ENCODE peak calls at places on chromosomes 3 and 15, in four cellular contexts. One of them, this sample, is unnamed.

GRCh38 chr15:76393614-76394013 is 57.0 kb downstream of the ISL2 start:
- DNase-seq in GM23338: no peak
- DNase-seq in heart right ventricle: no peak
- DNase-seq in psoas muscle: no peak
- DNase-seq in this sample: no peak

GRCh38 chr15:55789066-55789660 is 46.2 kb upstream of the PRTG start:
- DNase-seq in GM23338: peak
- DNase-seq in heart right ventricle: peak
- DNase-seq in psoas muscle: no peak
- DNase-seq in this sample: peak

GRCh38 chr3:169992156-169992555 is 25.5 kb downstream of the SEC62 start:
- DNase-seq in GM23338: no peak
- DNase-seq in heart right ventricle: no peak
- DNase-seq in psoas muscle: no peak
- DNase-seq in this sample: no peak

GRCh38 chr15:95653361-95653805 is 677.1 kb upstream of the NR2F2 start:
- DNase-seq in GM23338: no peak
- DNase-seq in heart right ventricle: no peak
- DNase-seq in psoas muscle: no peak
- DNase-seq in this sample: no peak

GRCh38 chr15:20657084-20657483 is 115.5 kb upstream of the GOLGA6L6 start:
- DNase-seq in GM23338: no peak
- DNase-seq in heart right ventricle: no peak
- DNase-seq in psoas muscle: no peak
- DNase-seq in this sample: no peak

GRCh38 chr3:14331273-14331672 is 71.1 kb upstream of the SLC6A6 start:
- DNase-seq in GM23338: no peak
- DNase-seq in heart right ventricle: no peak
- DNase-seq in psoas muscle: no peak
- DNase-seq in this sample: no peak

GRCh38 chr3:139772539-139773500 is 95.0 kb upstream of the NMNAT3 start:
- DNase-seq in GM23338: no peak
- DNase-seq in heart right ventricle: no peak
- DNase-seq in psoas muscle: no peak
- DNase-seq in this sample: peak

GRCh38 chr3:153273767-153274443 is 111.9 kb downstream of the RAP2B start:
- DNase-seq in GM23338: no peak
- DNase-seq in heart right ventricle: no peak
- DNase-seq in psoas muscle: no peak
- DNase-seq in this sample: no peak

GRCh38 chr3:20074226-20075063 is 34.2 kb downstream of the KAT2B start:
- DNase-seq in GM23338: no peak
- DNase-seq in heart right ventricle: no peak
- DNase-seq in psoas muscle: no peak
- DNase-seq in this sample: no peak

GRCh38 chr3:69669070-69669469 is 70.2 kb upstream of the MITF start:
- DNase-seq in GM23338: no peak
- DNase-seq in heart right ventricle: no peak
- DNase-seq in psoas muscle: no peak
- DNase-seq in this sample: no peak

GRCh38 chr15:79643393-79643792 is 211.3 kb downstream of the MINAR1 start:
- DNase-seq in GM23338: no peak
- DNase-seq in heart right ventricle: no peak
- DNase-seq in psoas muscle: no peak
- DNase-seq in this sample: no peak

GRCh38 chr15:61796056-61796455 is 264.2 kb downstream of the VPS13C start:
- DNase-seq in GM23338: no peak
- DNase-seq in heart right ventricle: no peak
- DNase-seq in psoas muscle: no peak
- DNase-seq in this sample: no peak

GRCh38 chr3:141275973-141276372 is 44.3 kb downstream of the PXYLP1 start:
- DNase-seq in GM23338: no peak
- DNase-seq in heart right ventricle: no peak
- DNase-seq in psoas muscle: no peak
- DNase-seq in this sample: no peak

GRCh38 chr3:197007296-197007940 is 22.2 kb downstream of the MELTF start:
- DNase-seq in GM23338: no peak
- DNase-seq in heart right ventricle: no peak
- DNase-seq in psoas muscle: no peak
- DNase-seq in this sample: no peak

GRCh38 chr3:31895471-31895870 is 85.6 kb downstream of the OSBPL10 start:
- DNase-seq in GM23338: no peak
- DNase-seq in heart right ventricle: no peak
- DNase-seq in psoas muscle: no peak
- DNase-seq in this sample: no peak

GRCh38 chr3:21912656-21913055 is 161.6 kb upstream of the ZNF385D start:
- DNase-seq in GM23338: no peak
- DNase-seq in heart right ventricle: no peak
- DNase-seq in psoas muscle: no peak
- DNase-seq in this sample: no peak

GRCh38 chr15:84844964-84845363 is 27.8 kb downstream of the ALPK3 start:
- DNase-seq in GM23338: no peak
- DNase-seq in heart right ventricle: no peak
- DNase-seq in psoas muscle: no peak
- DNase-seq in this sample: no peak

GRCh38 chr3:99627062-99627826 is 11.2 kb upstream of the COL8A1 start:
- DNase-seq in GM23338: no peak
- DNase-seq in heart right ventricle: no peak
- DNase-seq in psoas muscle: no peak
- DNase-seq in this sample: no peak

GRCh38 chr3:157572559-157573270 is 69.5 kb upstream of the VEPH1 start:
- DNase-seq in GM23338: peak
- DNase-seq in heart right ventricle: peak
- DNase-seq in psoas muscle: no peak
- DNase-seq in this sample: peak

GRCh38 chr3:50167782-50168317 is 12.7 kb downstream of the SEMA3F start:
- DNase-seq in GM23338: no peak
- DNase-seq in heart right ventricle: no peak
- DNase-seq in psoas muscle: no peak
- DNase-seq in this sample: no peak

GRCh38 chr15:101368868-101369642 is 74.0 kb upstream of the SNRPA1 start:
- DNase-seq in GM23338: no peak
- DNase-seq in heart right ventricle: peak
- DNase-seq in psoas muscle: no peak
- DNase-seq in this sample: no peak

DNA sequence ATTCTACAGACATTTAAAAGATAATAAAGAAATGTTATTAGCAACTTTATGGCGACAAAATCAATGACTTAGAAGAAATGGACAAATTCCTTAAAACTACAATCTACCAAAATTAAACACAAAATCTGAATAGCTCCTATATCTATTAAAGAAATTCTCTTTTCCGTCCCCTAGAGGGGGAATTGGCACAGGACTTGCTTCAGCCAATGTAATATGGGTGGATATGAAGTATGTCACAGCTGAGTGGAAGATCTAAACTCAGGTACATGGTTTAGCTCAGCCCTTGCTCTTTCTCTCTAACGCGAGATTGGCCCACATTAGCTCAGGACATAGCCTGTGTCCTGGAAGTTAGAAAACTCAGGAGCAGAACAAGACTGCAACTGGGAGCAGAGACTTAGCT is 79.3 kb downstream of the DNAH12 start:
- DNase-seq in GM23338: peak
- DNase-seq in heart right ventricle: no peak
- DNase-seq in psoas muscle: no peak
- DNase-seq in this sample: no peak
- TF ChIP-seq CTCF in GM23338: peak
- TF ChIP-seq CTCF in heart right ventricle: no peak
- TF ChIP-seq CTCF in psoas muscle: no peak
- TF ChIP-seq CTCF in this sample: no peak

DNA sequence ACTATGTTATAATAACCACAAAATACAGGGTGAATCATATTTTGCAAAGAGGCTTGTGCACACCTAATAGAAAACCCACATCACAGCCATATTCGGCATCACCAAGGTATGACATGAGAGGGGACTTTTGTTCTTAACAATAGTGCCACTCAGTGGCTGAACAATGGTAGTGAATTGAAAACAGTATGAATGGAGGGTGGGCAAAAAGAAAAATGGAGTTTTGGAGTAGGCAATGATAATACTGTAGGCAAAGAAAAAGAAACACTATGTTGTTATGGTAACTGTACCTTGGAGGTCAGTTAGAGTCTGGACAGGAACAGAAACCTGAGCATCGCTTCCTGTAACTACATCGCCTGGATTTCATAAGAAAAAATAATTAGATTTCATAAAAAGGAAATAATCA is 348.6 kb downstream of the PLCL2 start:
- DNase-seq in GM23338: peak
- DNase-seq in heart right ventricle: peak
- DNase-seq in psoas muscle: no peak
- DNase-seq in this sample: peak
- TF ChIP-seq CTCF in GM23338: peak
- TF ChIP-seq CTCF in heart right ventricle: peak
- TF ChIP-seq CTCF in psoas muscle: peak
- TF ChIP-seq CTCF in this sample: peak

DNA sequence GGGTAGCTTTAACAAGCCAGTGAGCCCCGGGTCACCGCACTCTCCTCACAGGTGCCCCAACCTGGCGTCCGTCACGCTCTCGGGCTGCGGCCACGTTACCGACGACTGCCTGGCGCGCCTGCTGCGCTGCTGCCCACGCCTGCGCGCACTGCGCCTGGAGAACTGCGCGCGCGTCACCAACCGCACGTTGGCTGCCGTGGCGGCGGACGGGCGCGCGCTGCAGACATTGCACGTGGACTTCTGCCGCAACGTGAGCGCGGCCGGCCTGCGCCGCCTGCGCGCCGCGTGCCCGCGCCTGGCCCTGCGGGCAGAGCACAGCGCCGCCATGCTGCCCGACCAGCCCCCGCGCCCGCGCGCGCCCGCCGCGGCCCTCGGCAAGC is 3.4 kb downstream of the FBXL22 start:
- DNase-seq in GM23338: peak
- DNase-seq in heart right ventricle: peak
- DNase-seq in psoas muscle: peak
- DNase-seq in this sample: peak
- TF ChIP-seq CTCF in GM23338: no peak
- TF ChIP-seq CTCF in heart right ventricle: no peak
- TF ChIP-seq CTCF in psoas muscle: peak
- TF ChIP-seq CTCF in this sample: no peak

GRCh38 chr3:129023909-129024308 is 22.8 kb downstream of the EFCC1 start:
- DNase-seq in GM23338: no peak
- DNase-seq in heart right ventricle: no peak
- DNase-seq in psoas muscle: no peak
- DNase-seq in this sample: peak
- TF ChIP-seq CTCF in GM23338: peak
- TF ChIP-seq CTCF in heart right ventricle: peak
- TF ChIP-seq CTCF in psoas muscle: no peak
- TF ChIP-seq CTCF in this sample: peak

DNA sequence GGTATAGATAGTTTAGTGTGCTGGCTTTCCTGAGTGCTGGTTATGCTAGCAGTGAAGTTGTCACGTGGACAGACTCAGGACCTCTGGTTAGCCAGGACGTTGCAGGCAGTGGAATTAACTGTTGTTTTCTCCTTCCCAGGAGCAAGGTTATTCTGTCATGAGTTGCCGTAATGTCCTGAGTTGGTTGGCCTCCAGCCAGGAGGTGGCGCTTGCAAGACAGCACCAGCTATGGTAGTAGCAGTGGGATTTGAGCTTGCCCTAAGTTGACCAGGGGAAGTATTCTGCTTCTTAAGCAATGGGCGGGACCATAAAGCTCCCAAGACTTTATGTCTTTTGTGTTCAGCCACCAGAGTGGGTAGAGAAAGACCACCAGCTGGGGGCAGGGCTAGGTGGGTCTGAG is 240.7 kb upstream of the DNAJC19 start:
- DNase-seq in GM23338: peak
- DNase-seq in heart right ventricle: no peak
- DNase-seq in psoas muscle: no peak
- DNase-seq in this sample: no peak
- TF ChIP-seq CTCF in GM23338: peak
- TF ChIP-seq CTCF in heart right ventricle: no peak
- TF ChIP-seq CTCF in psoas muscle: no peak
- TF ChIP-seq CTCF in this sample: no peak

DNA sequence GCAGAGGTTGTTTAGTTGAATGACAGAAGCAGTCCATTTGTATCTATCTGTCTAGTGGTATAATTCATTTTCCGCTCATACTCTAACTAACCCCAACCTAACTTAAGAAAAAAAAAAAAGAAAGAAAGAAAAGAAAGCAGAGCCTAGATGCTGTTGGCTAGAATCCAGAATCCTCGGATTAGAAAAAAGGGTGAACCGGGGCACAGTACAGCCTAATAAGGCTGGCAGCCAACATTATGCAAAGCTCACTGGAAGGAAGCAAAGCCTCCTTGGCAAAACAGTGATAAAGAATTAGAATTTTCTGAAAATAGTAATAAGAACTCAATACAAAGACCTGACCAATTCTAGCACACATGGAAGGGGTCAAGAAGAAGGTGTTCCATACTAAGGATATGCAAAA is 640.8 kb downstream of the TUSC7 start:
- DNase-seq in GM23338: no peak
- DNase-seq in heart right ventricle: no peak
- DNase-seq in psoas muscle: no peak
- DNase-seq in this sample: no peak
- TF ChIP-seq CTCF in GM23338: no peak
- TF ChIP-seq CTCF in heart right ventricle: no peak
- TF ChIP-seq CTCF in psoas muscle: no peak
- TF ChIP-seq CTCF in this sample: no peak

GRCh38 chr3:4571690-4572334 is 78.7 kb downstream of the ITPR1 start:
- DNase-seq in GM23338: peak
- DNase-seq in heart right ventricle: no peak
- DNase-seq in psoas muscle: no peak
- DNase-seq in this sample: no peak
- TF ChIP-seq CTCF in GM23338: peak
- TF ChIP-seq CTCF in heart right ventricle: no peak
- TF ChIP-seq CTCF in psoas muscle: peak
- TF ChIP-seq CTCF in this sample: no peak

GRCh38 chr3:77158701-77159100 is 118.8 kb downstream of the ROBO2 start:
- DNase-seq in GM23338: no peak
- DNase-seq in heart right ventricle: no peak
- DNase-seq in psoas muscle: no peak
- DNase-seq in this sample: no peak

GRCh38 chr3:77161098-77161497 is 121.2 kb downstream of the ROBO2 start:
- DNase-seq in GM23338: no peak
- DNase-seq in heart right ventricle: no peak
- DNase-seq in psoas muscle: no peak
- DNase-seq in this sample: no peak

DNA sequence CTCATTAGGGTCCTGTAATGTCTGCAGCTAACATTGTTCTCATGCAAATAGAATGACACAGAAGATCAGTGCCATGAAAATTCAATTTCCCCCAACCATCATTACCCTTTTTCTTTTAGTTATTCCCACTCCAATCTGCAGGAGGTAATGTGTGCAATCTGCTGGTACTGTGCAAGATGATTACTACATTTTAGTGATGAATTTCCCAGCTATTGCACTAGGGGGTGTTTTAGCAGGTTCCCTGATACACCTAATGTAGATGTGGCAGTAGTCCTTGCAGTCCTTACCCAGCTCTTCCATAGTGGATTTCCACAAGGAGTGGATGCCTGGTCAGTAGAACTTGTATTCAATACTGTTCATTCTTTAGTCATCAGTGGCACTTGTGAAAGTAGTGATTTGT is 119.3 kb downstream of the ROBO2 start:
- DNase-seq in GM23338: peak
- DNase-seq in heart right ventricle: no peak
- DNase-seq in psoas muscle: no peak
- DNase-seq in this sample: no peak
- TF ChIP-seq CTCF in GM23338: peak
- TF ChIP-seq CTCF in heart right ventricle: no peak
- TF ChIP-seq CTCF in psoas muscle: no peak
- TF ChIP-seq CTCF in this sample: no peak